ENCODE peak calls at places on chromosome 18, in five cellular contexts. Q is AG04449; L is CD8-positive, alpha-beta T cell; D is A549; H is transverse colon. C is an unnamed sample.

GRCh38 chr18:56374005-56374655 is 264.3 kb downstream of the TXNL1 start:
- DNase-seq in Q (no peak), L (no peak), D (peak; percentile 47), H (no peak), C (no peak)

GRCh38 chr18:22848618-22849017 is 84.5 kb upstream of the RBBP8 start:
- DNase-seq in Q (no peak), L (no peak), D (no peak), H (no peak), C (peak; percentile 86)

GRCh38 chr18:48326901-48327675 is 82.1 kb downstream of the ZBTB7C start:
- DNase-seq in Q (no peak), L (no peak), D (no peak), H (no peak), C (peak; percentile 18)

GRCh38 chr18:23412351-23412964 is 40.6 kb upstream of the RIOK3 start:
- DNase-seq in Q (no peak), L (no peak), D (no peak), H (no peak), C (no peak)

GRCh38 chr18:47180765-47181164 is 4.6 kb upstream of the IER3IP1 start:
- DNase-seq in Q (no peak), L (no peak), D (no peak), H (no peak), C (no peak)

GRCh38 chr18:34033968-34034367 is 190.7 kb downstream of the NOL4 start:
- DNase-seq in Q (no peak), L (no peak), D (no peak), H (no peak), C (no peak)

GRCh38 chr18:24364177-24364576 is 33.4 kb downstream of the OSBPL1A start:
- DNase-seq in Q (no peak), L (no peak), D (no peak), H (no peak), C (no peak)

GRCh38 chr18:67483237-67483636 is 33.3 kb downstream of the DSEL start:
- DNase-seq in Q (no peak), L (no peak), D (no peak), H (no peak), C (peak; percentile 7)

GRCh38 chr18:59917422-59917821 is 17.6 kb downstream of the PMAIP1 start:
- DNase-seq in Q (no peak), L (no peak), D (peak; percentile 48), H (no peak), C (no peak)

GRCh38 chr18:58911241-58911640 is 46.6 kb downstream of the ZNF532 start:
- DNase-seq in Q (no peak), L (no peak), D (no peak), H (no peak), C (peak; percentile 41)

GRCh38 chr18:66193938-66194337 is 410.0 kb downstream of the CDH19 start:
- DNase-seq in Q (no peak), L (no peak), D (no peak), H (no peak), C (no peak)

GRCh38 chr18:11008544-11008943 is 140.8 kb downstream of the PIEZO2 start:
- DNase-seq in Q (no peak), L (no peak), D (no peak), H (no peak), C (no peak)

GRCh38 chr18:3889803-3890202 is 439.8 kb downstream of the TGIF1 start:
- DNase-seq in Q (no peak), L (no peak), D (no peak), H (no peak), C (peak; percentile 55)

GRCh38 chr18:23401400-23402347 is 51.4 kb upstream of the RIOK3 start:
- DNase-seq in Q (no peak), L (no peak), D (peak; percentile 27), H (peak; percentile 47), C (peak; percentile 68)

GRCh38 chr18:79682896-79683625 is 3.5 kb downstream of the CTDP1 start:
- DNase-seq in Q (no peak), L (no peak), D (no peak), H (no peak), C (no peak)

GRCh38 chr18:56127322-56128099 is 510.9 kb downstream of the TXNL1 start:
- DNase-seq in Q (no peak), L (no peak), D (no peak), H (no peak), C (peak; percentile 69)

GRCh38 chr18:56945171-56945863 is 201.6 kb upstream of the BOD1L2 start:
- DNase-seq in Q (no peak), L (no peak), D (no peak), H (no peak), C (no peak)

GRCh38 chr18:48161201-48161910 is 230.9 kb upstream of the SMAD2 start:
- DNase-seq in Q (no peak), L (peak; percentile 47), D (peak; percentile 49), H (peak; percentile 91), C (peak; percentile 47)

GRCh38 chr18:47944972-47945843 is 14.7 kb upstream of the SMAD2 start:
- DNase-seq in Q (no peak), L (no peak), D (peak; percentile 32), H (no peak), C (no peak)

GRCh38 chr18:58015045-58015444 is 29.0 kb upstream of the NEDD4L start:
- DNase-seq in Q (no peak), L (no peak), D (no peak), H (peak; percentile 24), C (no peak)

GRCh38 chr18:78445880-78446279 is 533.7 kb upstream of the SALL3 start:
- DNase-seq in Q (no peak), L (no peak), D (no peak), H (no peak), C (no peak)

GRCh38 chr18:69401475-69402218 is 959 bp downstream of the DOK6 start:
- DNase-seq in Q (no peak), L (no peak), D (peak; percentile 2), H (no peak), C (peak; percentile 14)

GRCh38 chr18:5964596-5964995 is 69.3 kb upstream of the TMEM200C start:
- DNase-seq in Q (no peak), L (no peak), D (no peak), H (no peak), C (no peak)
- H3K4me3 ChIP-seq in Q (no peak overlapping the region), L (no peak overlapping the region), D (no peak overlapping the region), H (no peak overlapping the region), C (no peak overlapping the region)

DNA sequence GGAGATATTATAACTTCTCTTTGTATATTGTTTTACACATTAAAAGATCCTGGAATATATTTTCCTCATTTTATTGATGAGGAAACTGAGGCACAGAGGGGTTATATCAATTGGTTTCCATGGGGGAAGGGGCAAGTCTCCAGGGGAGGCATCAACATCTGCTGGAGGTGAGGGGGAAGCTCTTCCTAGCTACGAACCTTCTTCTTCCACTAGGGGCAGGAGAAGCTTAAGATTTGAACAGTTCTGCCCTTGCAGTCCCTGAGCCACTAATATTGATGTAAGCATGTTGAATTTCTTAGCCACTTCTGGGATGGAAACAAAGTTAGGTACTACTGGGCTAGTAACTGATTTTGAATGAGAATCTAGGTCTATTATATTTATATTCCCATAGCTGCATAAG is 140.1 kb upstream of the AQP4 start:
- DNase-seq in Q (no peak), L (no peak), D (peak; percentile 39), H (no peak), C (no peak)
- TF ChIP-seq CTCF in Q (peak; percentile 21), L (no peak), D (peak; percentile 21), H (no peak), C (peak; percentile 40)

GRCh38 chr18:8283901-8284585 is 325.2 kb upstream of the RAB12 start:
- DNase-seq in Q (no peak), L (no peak), D (no peak), H (no peak), C (peak; percentile 71)
- H3K4me3 ChIP-seq in Q (no peak overlapping the region), L (no peak overlapping the region), D (no peak overlapping the region), H (no peak overlapping the region), C (no peak overlapping the region)

GRCh38 chr18:1213126-1213525 is 308.5 kb downstream of the ADCYAP1 start:
- DNase-seq in Q (no peak), L (no peak), D (no peak), H (no peak), C (no peak)
- TF ChIP-seq CTCF in Q (no peak), L (no peak), D (no peak), H (no peak), C (no peak)

GRCh38 chr18:62386091-62386490 is 61.0 kb downstream of the TNFRSF11A start:
- DNase-seq in Q (no peak), L (no peak), D (no peak), H (no peak), C (no peak)
- H3K4me3 ChIP-seq in Q (no peak overlapping the region), L (no peak overlapping the region), D (no peak overlapping the region), H (no peak overlapping the region), C (no peak overlapping the region)

DNA sequence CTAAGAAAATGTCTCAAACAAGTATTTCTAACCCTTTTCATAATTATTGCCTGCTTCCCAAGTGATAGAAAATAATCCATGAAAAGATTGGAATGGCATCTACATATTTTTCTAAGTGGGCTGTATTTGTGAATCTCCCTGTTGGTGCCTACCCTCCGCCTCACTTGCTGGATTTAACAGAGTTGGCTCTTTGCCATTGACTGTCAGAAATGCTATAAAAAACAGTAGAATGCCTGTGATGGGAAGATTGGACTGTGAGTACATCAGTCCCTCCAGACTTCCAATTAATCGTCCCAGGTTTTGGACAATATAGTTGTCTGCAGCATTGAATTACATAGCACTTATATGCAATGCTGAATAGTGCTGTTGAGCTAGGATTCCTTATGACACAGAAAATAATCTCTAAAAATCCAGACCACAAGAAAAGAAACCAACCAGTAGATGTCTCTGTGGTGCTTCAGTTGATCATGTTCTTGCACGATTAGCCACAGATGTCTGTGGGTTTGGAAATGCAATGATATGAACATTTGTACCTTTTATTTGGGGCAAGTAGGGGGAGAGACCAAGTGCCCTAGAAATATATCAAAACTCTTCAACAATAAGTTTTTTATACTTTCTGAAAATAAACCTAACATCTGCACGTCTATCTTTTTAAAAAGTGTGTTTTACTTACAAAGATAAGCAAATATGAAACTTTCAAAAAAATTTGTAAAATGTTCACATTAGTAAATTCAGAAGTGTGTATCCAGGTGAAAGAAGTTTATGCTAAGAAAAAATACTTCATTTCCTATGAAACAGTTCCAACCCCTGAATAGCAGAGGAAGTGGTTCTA is 88.5 kb downstream of the DYNAP start:
- DNase-seq in Q (peak; percentile 49), L (no peak), D (peak; percentile 78), H (no peak), C (peak; percentile 81)
- TF ChIP-seq CTCF in Q (peak; percentile 47), L (no peak), D (peak; percentile 68), H (peak; percentile 56), C (peak; percentile 76)

GRCh38 chr18:6363216-6363615 is 51.5 kb downstream of the L3MBTL4 start:
- DNase-seq in Q (no peak), L (no peak), D (no peak), H (no peak), C (no peak)
- H3K4me3 ChIP-seq in Q (no peak overlapping the region), L (no peak overlapping the region), D (peak overlapping the region; percentile 24), H (no peak overlapping the region), C (no peak overlapping the region)